ENCODE peak calls at places on chromosomes 12 and 14, in five cellular contexts. One of them, this sample, is unnamed.

GRCh38 chr12:124680863-124681778 is 113.7 kb upstream of the NCOR2 start:
- DNase-seq in left lung: no peak
- DNase-seq in RWPE1: peak; percentile 97
- DNase-seq in dorsolateral prefrontal cortex: no peak
- DNase-seq in sigmoid colon: no peak
- DNase-seq in this sample: no peak

GRCh38 chr14:89110110-89110509 is 285.7 kb downstream of the TTC8 start:
- DNase-seq in left lung: no peak
- DNase-seq in RWPE1: no peak
- DNase-seq in dorsolateral prefrontal cortex: no peak
- DNase-seq in sigmoid colon: no peak
- DNase-seq in this sample: no peak

GRCh38 chr14:25050494-25051170 is 685 bp upstream of the STXBP6 start:
- DNase-seq in left lung: no peak
- DNase-seq in RWPE1: no peak
- DNase-seq in dorsolateral prefrontal cortex: no peak
- DNase-seq in sigmoid colon: no peak
- DNase-seq in this sample: no peak

GRCh38 chr12:50659690-50660424 is 104.0 kb upstream of the ATF1 start:
- DNase-seq in left lung: no peak
- DNase-seq in RWPE1: no peak
- DNase-seq in dorsolateral prefrontal cortex: no peak
- DNase-seq in sigmoid colon: no peak
- DNase-seq in this sample: no peak

GRCh38 chr14:44215660-44216059 is 291.4 kb downstream of the FSCB start:
- DNase-seq in left lung: no peak
- DNase-seq in RWPE1: no peak
- DNase-seq in dorsolateral prefrontal cortex: no peak
- DNase-seq in sigmoid colon: no peak
- DNase-seq in this sample: no peak

GRCh38 chr12:102948941-102949352 is 8.5 kb upstream of the ASCL1 start:
- DNase-seq in left lung: no peak
- DNase-seq in RWPE1: peak; percentile 27
- DNase-seq in dorsolateral prefrontal cortex: peak; percentile 72
- DNase-seq in sigmoid colon: no peak
- DNase-seq in this sample: no peak

GRCh38 chr14:101477648-101478047 is 83.6 kb upstream of the DIO3 start:
- DNase-seq in left lung: no peak
- DNase-seq in RWPE1: peak; percentile 44
- DNase-seq in dorsolateral prefrontal cortex: no peak
- DNase-seq in sigmoid colon: no peak
- DNase-seq in this sample: no peak

GRCh38 chr14:54737132-54737711 is 165.4 kb downstream of the GCH1 start:
- DNase-seq in left lung: no peak
- DNase-seq in RWPE1: peak; percentile 36
- DNase-seq in dorsolateral prefrontal cortex: no peak
- DNase-seq in sigmoid colon: no peak
- DNase-seq in this sample: no peak

GRCh38 chr14:29215853-29216252 is 449.3 kb downstream of the FOXG1 start:
- DNase-seq in left lung: no peak
- DNase-seq in RWPE1: peak; percentile 40
- DNase-seq in dorsolateral prefrontal cortex: no peak
- DNase-seq in sigmoid colon: no peak
- DNase-seq in this sample: no peak

GRCh38 chr12:38892090-38892786 is 13.2 kb downstream of the CPNE8 start:
- DNase-seq in left lung: no peak
- DNase-seq in RWPE1: peak; percentile 12
- DNase-seq in dorsolateral prefrontal cortex: no peak
- DNase-seq in sigmoid colon: no peak
- DNase-seq in this sample: no peak

GRCh38 chr14:64107438-64107837 is 186.7 kb downstream of the ESR2 start:
- DNase-seq in left lung: no peak
- DNase-seq in RWPE1: no peak
- DNase-seq in dorsolateral prefrontal cortex: no peak
- DNase-seq in sigmoid colon: no peak
- DNase-seq in this sample: no peak

GRCh38 chr12:113448874-113449273 is 22.8 kb downstream of the LHX5 start:
- DNase-seq in left lung: no peak
- DNase-seq in RWPE1: no peak
- DNase-seq in dorsolateral prefrontal cortex: no peak
- DNase-seq in sigmoid colon: no peak
- DNase-seq in this sample: peak; percentile 13

GRCh38 chr12:57724003-57724935 is 14.3 kb downstream of the AGAP2 start:
- DNase-seq in left lung: no peak
- DNase-seq in RWPE1: no peak
- DNase-seq in dorsolateral prefrontal cortex: no peak
- DNase-seq in sigmoid colon: no peak
- DNase-seq in this sample: no peak

GRCh38 chr12:110107369-110108281 is 16.5 kb upstream of the IFT81 start:
- DNase-seq in left lung: no peak
- DNase-seq in RWPE1: peak; percentile 66
- DNase-seq in dorsolateral prefrontal cortex: no peak
- DNase-seq in sigmoid colon: peak; percentile 82
- DNase-seq in this sample: no peak

GRCh38 chr12:65019696-65020095 is 101.4 kb downstream of the WIF1 start:
- DNase-seq in left lung: no peak
- DNase-seq in RWPE1: no peak
- DNase-seq in dorsolateral prefrontal cortex: no peak
- DNase-seq in sigmoid colon: no peak
- DNase-seq in this sample: no peak

GRCh38 chr12:1171657-1172056 is 180.6 kb downstream of the ERC1 start:
- DNase-seq in left lung: no peak
- DNase-seq in RWPE1: peak; percentile 13
- DNase-seq in dorsolateral prefrontal cortex: no peak
- DNase-seq in sigmoid colon: no peak
- DNase-seq in this sample: no peak

GRCh38 chr12:121905746-121906145 is 12.6 kb upstream of the CFAP251 start:
- DNase-seq in left lung: no peak
- DNase-seq in RWPE1: no peak
- DNase-seq in dorsolateral prefrontal cortex: no peak
- DNase-seq in sigmoid colon: no peak
- DNase-seq in this sample: no peak

GRCh38 chr14:101599234-101599885 is 38.1 kb downstream of the DIO3 start:
- DNase-seq in left lung: peak; percentile 22
- DNase-seq in RWPE1: no peak
- DNase-seq in dorsolateral prefrontal cortex: no peak
- DNase-seq in sigmoid colon: no peak
- DNase-seq in this sample: no peak

GRCh38 chr14:90061849-90062794 is at the start of gene KCNK13:
- DNase-seq in left lung: peak; percentile 82
- DNase-seq in RWPE1: peak; percentile 11
- DNase-seq in dorsolateral prefrontal cortex: no peak
- DNase-seq in sigmoid colon: no peak
- DNase-seq in this sample: no peak

GRCh38 chr12:46472893-46473633 is 100.5 kb upstream of the SLC38A2 start:
- DNase-seq in left lung: no peak
- DNase-seq in RWPE1: peak; percentile 49
- DNase-seq in dorsolateral prefrontal cortex: no peak
- DNase-seq in sigmoid colon: no peak
- DNase-seq in this sample: no peak

GRCh38 chr12:40646891-40647290 is 45.3 kb upstream of the CNTN1 start:
- DNase-seq in left lung: no peak
- DNase-seq in RWPE1: no peak
- DNase-seq in dorsolateral prefrontal cortex: no peak
- DNase-seq in sigmoid colon: no peak
- DNase-seq in this sample: no peak

GRCh38 chr14:102729268-102729667 is 48.0 kb upstream of the TRAF3 start:
- DNase-seq in left lung: no peak
- DNase-seq in RWPE1: no peak
- DNase-seq in dorsolateral prefrontal cortex: no peak
- DNase-seq in sigmoid colon: no peak
- DNase-seq in this sample: no peak

GRCh38 chr12:128973883-128974681 is 120.8 kb downstream of the GLT1D1 start:
- DNase-seq in left lung: no peak
- DNase-seq in RWPE1: no peak
- DNase-seq in dorsolateral prefrontal cortex: no peak
- DNase-seq in sigmoid colon: no peak
- DNase-seq in this sample: no peak

GRCh38 chr12:77124767-77125166 is 59.4 kb upstream of the E2F7 start:
- DNase-seq in left lung: no peak
- DNase-seq in RWPE1: no peak
- DNase-seq in dorsolateral prefrontal cortex: no peak
- DNase-seq in sigmoid colon: no peak
- DNase-seq in this sample: no peak

GRCh38 chr14:99732436-99733220 is 48.5 kb downstream of the CYP46A1 start:
- DNase-seq in left lung: no peak
- DNase-seq in RWPE1: no peak
- DNase-seq in dorsolateral prefrontal cortex: peak; percentile 15
- DNase-seq in sigmoid colon: peak; percentile 62
- DNase-seq in this sample: peak; percentile 81

GRCh38 chr14:104507443-104507842 is 72.1 kb upstream of the C14orf180 start:
- DNase-seq in left lung: no peak
- DNase-seq in RWPE1: no peak
- DNase-seq in dorsolateral prefrontal cortex: no peak
- DNase-seq in sigmoid colon: no peak
- DNase-seq in this sample: no peak

GRCh38 chr14:104504172-104504735 is 75.3 kb upstream of the C14orf180 start:
- DNase-seq in left lung: no peak
- DNase-seq in RWPE1: no peak
- DNase-seq in dorsolateral prefrontal cortex: no peak
- DNase-seq in sigmoid colon: no peak
- DNase-seq in this sample: no peak

GRCh38 chr14:104503691-104504090 is 75.9 kb upstream of the C14orf180 start:
- DNase-seq in left lung: no peak
- DNase-seq in RWPE1: no peak
- DNase-seq in dorsolateral prefrontal cortex: no peak
- DNase-seq in sigmoid colon: no peak
- DNase-seq in this sample: no peak

GRCh38 chr14:104506461-104507253 is 72.9 kb upstream of the C14orf180 start:
- DNase-seq in left lung: no peak
- DNase-seq in RWPE1: no peak
- DNase-seq in dorsolateral prefrontal cortex: no peak
- DNase-seq in sigmoid colon: no peak
- DNase-seq in this sample: no peak

GRCh38 chr14:104505085-104506074 is 74.2 kb upstream of the C14orf180 start:
- DNase-seq in left lung: no peak
- DNase-seq in RWPE1: no peak
- DNase-seq in dorsolateral prefrontal cortex: no peak
- DNase-seq in sigmoid colon: no peak
- DNase-seq in this sample: no peak
- TF ChIP-seq CTCF in left lung: no peak
- TF ChIP-seq CTCF in RWPE1: no peak
- TF ChIP-seq CTCF in dorsolateral prefrontal cortex: no peak
- TF ChIP-seq CTCF in sigmoid colon: no peak
- TF ChIP-seq CTCF in this sample: no peak

DNA sequence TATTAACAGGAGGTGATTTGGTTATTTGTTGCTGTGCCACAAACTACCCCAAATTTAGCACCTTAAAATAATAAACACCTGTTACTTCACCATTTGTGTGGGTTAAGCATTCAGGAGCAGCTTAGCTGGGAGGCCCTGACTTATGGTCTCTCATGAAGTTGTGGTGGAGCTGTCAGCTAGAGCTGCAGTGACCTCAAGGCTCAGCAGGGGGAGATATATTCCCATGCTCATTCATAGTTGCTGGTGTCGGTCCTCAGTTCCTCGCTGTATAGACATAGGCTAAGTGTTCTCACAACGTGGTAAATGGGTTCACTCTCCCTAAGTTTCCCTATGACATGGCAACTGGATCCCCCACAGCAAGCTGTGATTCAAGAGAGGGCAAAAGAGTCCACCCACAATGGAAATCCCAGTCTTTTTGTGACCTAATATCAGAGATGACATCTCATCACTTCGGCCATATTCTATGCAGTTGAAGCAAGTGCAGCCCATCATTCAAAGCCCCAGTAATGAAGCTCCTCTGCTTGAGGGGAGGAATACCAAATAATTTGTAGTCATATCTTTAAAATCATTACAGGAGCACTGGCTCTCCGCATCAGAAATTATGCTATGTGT is 41.1 kb downstream of the PRB3 start:
- DNase-seq in left lung: no peak
- DNase-seq in RWPE1: peak; percentile 54
- DNase-seq in dorsolateral prefrontal cortex: no peak
- DNase-seq in sigmoid colon: no peak
- DNase-seq in this sample: no peak
- TF ChIP-seq CTCF in left lung: peak; percentile 25
- TF ChIP-seq CTCF in RWPE1: no peak
- TF ChIP-seq CTCF in dorsolateral prefrontal cortex: peak; percentile 37
- TF ChIP-seq CTCF in sigmoid colon: no peak
- TF ChIP-seq CTCF in this sample: peak; percentile 82

GRCh38 chr12:105083551-105084105 is 630 bp downstream of the ALDH1L2 start:
- DNase-seq in left lung: peak; percentile 80
- DNase-seq in RWPE1: no peak
- DNase-seq in dorsolateral prefrontal cortex: peak; percentile 40
- DNase-seq in sigmoid colon: peak; percentile 86
- DNase-seq in this sample: no peak
- TF ChIP-seq CTCF in left lung: no peak
- TF ChIP-seq CTCF in RWPE1: no peak
- TF ChIP-seq CTCF in dorsolateral prefrontal cortex: no peak
- TF ChIP-seq CTCF in sigmoid colon: no peak
- TF ChIP-seq CTCF in this sample: peak; percentile 43

GRCh38 chr12:107521826-107522355 is 163.7 kb upstream of the PWP1 start:
- DNase-seq in left lung: no peak
- DNase-seq in RWPE1: no peak
- DNase-seq in dorsolateral prefrontal cortex: no peak
- DNase-seq in sigmoid colon: no peak
- DNase-seq in this sample: no peak

GRCh38 chr12:107519906-107520859 is 165.4 kb upstream of the PWP1 start:
- DNase-seq in left lung: peak; percentile 67
- DNase-seq in RWPE1: no peak
- DNase-seq in dorsolateral prefrontal cortex: no peak
- DNase-seq in sigmoid colon: no peak
- DNase-seq in this sample: no peak

GRCh38 chr12:107525063-107525718 is 160.4 kb upstream of the PWP1 start:
- DNase-seq in left lung: no peak
- DNase-seq in RWPE1: no peak
- DNase-seq in dorsolateral prefrontal cortex: no peak
- DNase-seq in sigmoid colon: no peak
- DNase-seq in this sample: no peak

GRCh38 chr12:107523760-107524558 is 161.6 kb upstream of the PWP1 start:
- DNase-seq in left lung: no peak
- DNase-seq in RWPE1: no peak
- DNase-seq in dorsolateral prefrontal cortex: no peak
- DNase-seq in sigmoid colon: no peak
- DNase-seq in this sample: no peak

DNA sequence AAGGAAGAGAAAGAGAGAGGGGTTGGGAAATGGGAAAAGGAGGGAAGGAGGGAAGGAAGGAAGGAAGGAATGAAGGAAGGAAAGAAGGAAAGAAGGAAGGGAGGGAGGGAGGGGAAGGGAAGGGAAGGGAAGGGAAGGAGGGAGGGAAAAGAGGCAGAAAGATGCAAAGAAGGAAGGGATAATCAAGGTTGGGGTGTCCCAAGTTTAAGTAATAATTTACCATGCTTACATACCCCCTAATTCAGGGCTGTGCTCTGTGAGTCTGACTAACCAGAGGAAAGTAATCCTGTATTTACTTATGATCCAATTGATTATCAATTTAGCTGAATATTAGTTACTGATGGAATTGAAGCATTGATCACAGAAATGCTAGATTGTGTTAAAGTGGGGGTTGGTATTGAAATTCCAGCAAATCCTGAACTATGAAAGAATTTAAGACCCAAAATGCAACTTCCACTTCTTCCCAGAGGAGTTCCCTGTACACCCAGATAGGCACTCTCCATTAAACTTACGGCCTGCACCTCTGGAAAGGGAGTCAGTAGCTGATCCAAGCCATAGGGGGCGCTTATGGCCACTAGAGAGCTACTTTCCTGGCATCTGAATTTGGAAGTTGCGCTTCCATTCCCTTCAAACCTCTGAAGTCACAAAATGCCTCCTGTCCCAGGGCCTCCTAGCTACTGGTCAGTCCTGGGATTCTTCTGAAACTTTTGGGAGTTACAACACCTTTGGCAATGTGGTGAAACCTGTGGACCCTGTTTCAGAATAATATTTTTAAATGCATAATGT is 162.7 kb upstream of the PWP1 start:
- DNase-seq in left lung: no peak
- DNase-seq in RWPE1: no peak
- DNase-seq in dorsolateral prefrontal cortex: no peak
- DNase-seq in sigmoid colon: no peak
- DNase-seq in this sample: no peak
- TF ChIP-seq CTCF in left lung: no peak
- TF ChIP-seq CTCF in RWPE1: no peak
- TF ChIP-seq CTCF in dorsolateral prefrontal cortex: no peak
- TF ChIP-seq CTCF in sigmoid colon: no peak
- TF ChIP-seq CTCF in this sample: no peak

This sample was measured in chondrocyte.